ENCODE peak calls at places on chromosomes 13 and 19, in eight cellular contexts. Y is fibroblast of villous mesenchyme, B is spleen, L is Calu3, P is lower lobe of right lung, S is colonic mucosa, F is AG04450, R is dorsolateral prefrontal cortex. O is an unnamed sample.

GRCh38 chr19:8459520-8460260 is 14.9 kb downstream of the HNRNPM start:
- DNase-seq in S (no peak), R (no peak), F (peak; percentile 53), Y (peak; percentile 83), P (no peak), L (no peak), B (no peak), O (peak; percentile 72)

GRCh38 chr13:37657134-37657533 is 58.6 kb upstream of the POSTN start:
- DNase-seq in P (no peak), Y (peak; percentile 20), S (no peak), B (no peak), L (no peak), F (no peak), R (no peak), O (peak; percentile 83)

GRCh38 chr19:38135150-38135998 is 88.6 kb downstream of the DPF1 start:
- DNase-seq in S (no peak), R (no peak), B (no peak), F (no peak), P (no peak), Y (peak; percentile 25), L (no peak), O (peak; percentile 11)

GRCh38 chr13:61546911-61547310 is 131.3 kb upstream of the PCDH20 start:
- DNase-seq in R (no peak), S (no peak), Y (no peak), L (no peak), B (no peak), P (no peak), F (no peak), O (no peak)

GRCh38 chr19:44113138-44113783 is at the start of gene ZNF225:
- DNase-seq in S (peak; percentile 98), L (peak; percentile 96), Y (peak; percentile 99), B (peak; percentile 94), P (peak; percentile 95), F (peak; percentile 96), R (peak; percentile 99), O (peak; percentile 98)

GRCh38 chr19:2575734-2576481 is 100.0 kb downstream of the GADD45B start:
- DNase-seq in P (no peak), B (peak; percentile 57), R (no peak), F (peak; percentile 45), S (peak; percentile 47), L (peak; percentile 28), Y (peak; percentile 93), O (peak; percentile 89)

GRCh38 chr13:35768126-35768525 is 291.6 kb upstream of the MAB21L1 start:
- DNase-seq in Y (no peak), S (no peak), R (no peak), L (no peak), B (no peak), P (no peak), F (no peak), O (no peak)

GRCh38 chr19:45935267-45935666 is 20.7 kb upstream of the NANOS2 start:
- DNase-seq in B (peak; percentile 48), P (no peak), L (no peak), S (no peak), R (no peak), Y (no peak), F (no peak), O (no peak)

GRCh38 chr13:33865945-33866344 is 48.0 kb downstream of the RFC3 start:
- DNase-seq in P (no peak), Y (no peak), S (no peak), R (no peak), B (no peak), L (no peak), F (no peak), O (no peak)

GRCh38 chr13:33867472-33867871 is 49.5 kb downstream of the RFC3 start:
- DNase-seq in P (no peak), L (no peak), Y (no peak), B (no peak), F (no peak), S (no peak), R (no peak), O (no peak)

GRCh38 chr13:33859691-33860303 is 41.8 kb downstream of the RFC3 start:
- DNase-seq in L (no peak), S (no peak), F (no peak), Y (no peak), P (no peak), B (no peak), R (no peak), O (no peak)

GRCh38 chr13:33862006-33862405 is 44.1 kb downstream of the RFC3 start:
- DNase-seq in R (no peak), F (no peak), B (no peak), L (no peak), S (no peak), Y (no peak), P (no peak), O (no peak)

DNA sequence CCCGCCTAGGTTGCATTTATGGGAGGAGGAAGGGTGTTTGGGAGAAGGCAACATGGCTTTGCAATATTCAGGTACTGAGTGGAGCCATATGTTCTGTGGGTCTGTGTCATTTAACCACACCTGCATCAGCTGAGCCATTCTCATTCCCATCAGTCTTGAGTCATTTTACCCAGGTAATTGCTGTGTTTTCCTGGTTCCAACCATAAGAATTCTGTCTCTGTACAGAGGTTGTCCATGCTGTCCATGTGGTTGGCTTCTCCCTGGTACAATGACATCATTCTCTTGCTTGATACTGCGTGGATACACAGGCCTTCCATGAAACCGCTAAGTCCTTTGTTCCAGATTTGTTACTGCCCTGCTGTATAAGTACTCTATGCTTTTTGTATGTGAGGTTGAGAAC is 45.4 kb downstream of the RFC3 start:
- DNase-seq in B (no peak), L (no peak), R (no peak), F (no peak), S (no peak), Y (no peak), P (no peak), O (no peak)
- TF ChIP-seq CTCF in B (no peak), L (no peak), R (no peak), F (no peak), S (no peak), Y (no peak), P (no peak), O (no peak)

GRCh38 chr13:111459803-111460547 is 139.5 kb downstream of the TEX29 start:
- DNase-seq in F (no peak), R (no peak), P (no peak), Y (no peak), L (no peak), B (no peak), S (no peak), O (no peak)

GRCh38 chr13:111458739-111459138 is 138.3 kb downstream of the TEX29 start:
- DNase-seq in Y (no peak), R (no peak), P (no peak), B (no peak), F (no peak), L (no peak), S (no peak), O (no peak)

GRCh38 chr13:111462221-111462764 is 141.9 kb downstream of the TEX29 start:
- DNase-seq in R (no peak), F (no peak), Y (no peak), S (no peak), P (no peak), L (no peak), B (no peak), O (no peak)

GRCh38 chr13:111461445-111462149 is 141.2 kb downstream of the TEX29 start:
- DNase-seq in F (no peak), Y (no peak), B (no peak), L (no peak), R (no peak), S (no peak), P (no peak), O (no peak)

DNA sequence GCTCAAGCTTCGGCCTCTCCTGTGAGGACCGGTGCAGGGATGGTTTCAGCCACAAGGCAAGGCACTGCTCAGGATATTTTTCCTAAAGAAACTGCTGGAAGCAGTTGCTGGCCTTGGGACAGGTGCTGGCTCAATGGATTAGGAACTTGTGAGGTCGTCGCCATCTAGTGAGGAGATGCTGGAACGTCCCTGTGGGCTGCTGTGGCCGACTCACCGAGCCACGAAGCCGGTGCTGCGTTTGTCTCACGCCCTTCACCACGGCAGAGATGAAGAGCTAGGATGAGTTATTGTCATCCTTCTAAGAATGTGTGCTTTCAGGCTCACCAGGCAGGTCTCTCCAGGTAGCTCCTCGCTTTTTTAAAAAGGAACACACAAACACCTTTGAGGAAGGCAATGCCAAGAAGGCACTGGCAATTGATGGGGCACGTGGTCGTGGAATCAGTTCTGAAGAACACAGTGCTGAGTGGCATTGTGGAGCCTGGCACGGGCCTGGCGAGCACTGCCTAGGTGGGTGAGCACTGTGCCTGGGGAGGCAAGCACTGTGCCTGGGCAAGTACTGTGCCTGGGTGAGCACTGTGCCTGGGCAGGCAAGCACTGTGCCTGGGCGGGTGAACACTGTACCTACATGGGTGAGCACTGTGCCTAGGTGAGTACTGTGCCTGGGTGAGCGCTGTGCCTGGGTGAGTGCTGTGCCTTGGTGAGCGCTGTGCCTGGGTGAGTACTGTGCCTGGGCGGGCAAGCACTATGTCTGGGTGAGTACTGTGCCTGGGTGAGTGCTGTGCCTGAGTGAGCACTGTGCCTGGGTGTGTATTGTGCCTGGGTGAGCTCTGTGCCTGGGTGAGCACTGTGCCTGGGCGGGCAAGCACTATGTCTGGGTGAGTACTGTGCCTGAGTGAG is 140.4 kb downstream of the TEX29 start:
- DNase-seq in F (peak; percentile 24), B (no peak), L (peak; percentile 24), S (no peak), Y (peak; percentile 53), P (no peak), R (peak; percentile 71), O (peak; percentile 15)
- TF ChIP-seq CTCF in F (peak; percentile 58), B (no peak), L (no peak), S (no peak), Y (peak; percentile 44), P (peak; percentile 21), R (peak; percentile 67), O (peak; percentile 33)

GRCh38 chr13:25729201-25729600 is 322.6 kb downstream of the SHISA2 start:
- DNase-seq in S (no peak), B (no peak), F (no peak), Y (no peak), R (no peak), P (no peak), L (no peak), O (no peak)

GRCh38 chr13:25727250-25727649 is 324.6 kb downstream of the SHISA2 start:
- DNase-seq in F (no peak), S (peak; percentile 36), P (peak; percentile 57), B (no peak), R (no peak), Y (no peak), L (no peak), O (no peak)

GRCh38 chr13:25722893-25723292 is 328.9 kb downstream of the SHISA2 start:
- DNase-seq in F (no peak), Y (no peak), R (no peak), S (no peak), B (no peak), P (no peak), L (no peak), O (no peak)

GRCh38 chr13:25727776-25728175 is 324.0 kb downstream of the SHISA2 start:
- DNase-seq in B (no peak), R (no peak), L (no peak), Y (no peak), S (no peak), F (no peak), P (no peak), O (no peak)

DNA sequence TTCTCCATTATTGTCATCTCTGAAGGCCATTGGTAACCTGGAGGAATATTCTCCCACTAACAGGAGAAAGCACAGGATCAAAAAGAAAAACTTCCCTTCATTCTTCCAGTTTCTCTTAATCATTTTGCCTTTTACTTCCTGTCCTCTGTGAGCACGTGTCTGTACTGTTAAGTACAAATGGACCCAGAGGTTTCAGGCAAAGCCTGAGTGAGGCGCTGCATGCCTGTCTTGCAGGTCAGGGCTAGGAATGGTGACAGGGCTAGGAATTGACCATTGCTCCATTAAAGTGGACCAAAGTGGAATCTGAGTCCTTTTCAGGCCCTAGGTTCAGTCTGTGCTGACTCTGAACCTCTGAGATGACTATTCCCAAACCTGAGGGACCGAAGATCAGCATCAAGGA is 326.7 kb downstream of the SHISA2 start:
- DNase-seq in F (no peak), B (no peak), Y (no peak), P (no peak), S (no peak), L (no peak), R (no peak), O (no peak)
- TF ChIP-seq CTCF in F (no peak), B (no peak), Y (no peak), P (no peak), S (no peak), L (no peak), R (no peak), O (no peak)

GRCh38 chr19:49474545-49474930 is 523 bp downstream of the FLT3LG start:
- DNase-seq in L (no peak), P (no peak), S (no peak), R (no peak), B (no peak), F (no peak), Y (no peak), O (no peak)

GRCh38 chr19:49472936-49473335 is 1.1 kb upstream of the FLT3LG start:
- DNase-seq in P (no peak), S (no peak), B (no peak), F (no peak), L (no peak), R (no peak), Y (no peak), O (no peak)

GRCh38 chr19:49473868-49474544 is at the start of gene FLT3LG:
- DNase-seq in R (peak; percentile 46), Y (peak; percentile 85), F (no peak), P (peak; percentile 86), B (peak; percentile 95), S (peak; percentile 77), L (peak; percentile 86), O (peak; percentile 70)

GRCh38 chr19:49475191-49475932 is 1.3 kb downstream of the FLT3LG start:
- DNase-seq in S (no peak), B (no peak), P (no peak), L (no peak), Y (no peak), R (no peak), F (no peak), O (no peak)

DNA sequence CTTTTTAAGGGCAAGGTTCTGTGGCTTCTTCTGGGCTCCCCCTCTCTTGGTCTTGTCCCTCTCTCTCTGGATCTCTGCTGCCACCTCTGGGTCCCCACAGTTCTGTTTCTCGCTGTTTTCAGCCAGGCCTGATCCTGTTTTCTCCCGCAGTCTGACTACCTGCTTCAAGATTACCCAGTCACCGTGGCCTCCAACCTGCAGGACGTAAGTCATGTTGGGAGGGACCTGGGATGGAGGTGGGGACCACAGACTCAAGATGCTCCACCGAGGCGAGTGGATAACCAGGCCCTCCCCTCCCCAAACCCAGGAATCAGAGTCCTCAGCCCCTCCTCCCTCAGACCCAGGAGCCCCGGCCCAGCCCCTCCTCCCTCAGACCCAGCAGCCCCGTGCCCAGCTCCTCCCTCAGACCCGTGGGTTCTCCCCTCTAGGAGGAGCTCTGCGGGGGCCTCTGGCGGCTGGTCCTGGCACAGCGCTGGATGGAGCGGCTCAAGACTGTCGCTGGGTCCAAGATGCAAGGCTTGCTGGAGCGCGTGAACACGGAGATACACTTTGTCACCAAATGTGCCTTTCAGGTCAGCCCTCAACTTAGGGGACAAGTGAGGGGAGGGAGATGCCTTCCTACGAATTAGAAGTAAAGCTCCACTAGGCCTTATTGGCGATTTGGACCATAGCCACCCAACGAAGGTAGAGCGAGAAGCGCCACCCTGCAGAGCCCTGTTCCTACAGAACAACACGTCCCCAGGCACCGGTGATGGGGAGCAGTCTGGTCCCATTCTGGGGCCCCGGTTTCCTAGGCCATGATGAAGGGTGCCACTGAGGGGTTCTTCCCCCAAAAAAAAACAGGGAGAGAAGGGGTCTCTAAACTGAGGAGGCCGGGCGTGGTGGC is 2.2 kb downstream of the FLT3LG start:
- DNase-seq in B (no peak), R (no peak), S (peak; percentile 58), F (no peak), P (no peak), L (no peak), Y (no peak), O (no peak)
- TF ChIP-seq CTCF in B (peak; percentile 43), R (peak; percentile 34), S (peak; percentile 36), F (peak; percentile 59), P (peak; percentile 33), L (no peak), Y (peak; percentile 65), O (peak; percentile 72)

O was measured in astrocyte of the spinal cord.